ENCODE peak calls at places on chromosomes 6 and 20, in six cellular contexts. R is PC-9, C is left lung, T is RWPE1, J is Right ventricle myocardium superior, I is mesenchymal stem cell. B is an unnamed sample.

GRCh38 chr6:152484806-152485205 is 152.4 kb downstream of the SYNE1 start:
- DNase-seq in R (no peak), C (no peak), T (no peak), J (no peak), I (no peak), B (no peak)

GRCh38 chr6:116648161-116648560 is 20.4 kb downstream of the ZUP1 start:
- DNase-seq in R (no peak), C (no peak), T (no peak), J (no peak), I (peak), B (no peak)

GRCh38 chr20:3783068-3783489 is 1.8 kb upstream of the SPEF1 start:
- DNase-seq in R (no peak), C (no peak), T (no peak), J (no peak), I (no peak), B (no peak)

GRCh38 chr20:51457281-51457932 is 85.1 kb downstream of the NFATC2 start:
- DNase-seq in R (peak), C (peak), T (peak), J (peak), I (peak), B (no peak)

GRCh38 chr6:148395583-148396101 is 53.0 kb downstream of the SASH1 start:
- DNase-seq in R (no peak), C (no peak), T (no peak), J (no peak), I (no peak), B (no peak)

GRCh38 chr6:170035896-170036295 is 255.0 kb downstream of the DLL1 start:
- DNase-seq in R (no peak), C (peak), T (no peak), J (no peak), I (no peak), B (peak)

GRCh38 chr6:45082091-45082490 is 246.0 kb upstream of the RUNX2 start:
- DNase-seq in R (no peak), C (no peak), T (no peak), J (no peak), I (no peak), B (no peak)

GRCh38 chr6:45566882-45567281 is 189.1 kb upstream of the SUPT3H start:
- DNase-seq in R (no peak), C (no peak), T (no peak), J (no peak), I (peak), B (no peak)

GRCh38 chr20:19815553-19815991 is 57.5 kb downstream of the RIN2 start:
- DNase-seq in R (peak), C (no peak), T (peak), J (no peak), I (peak), B (no peak)

GRCh38 chr6:108737594-108738546 is 110.4 kb upstream of the ARMC2 start:
- DNase-seq in R (peak), C (peak), T (peak), J (peak), I (peak), B (no peak)

GRCh38 chr20:641516-641913 is 11.5 kb downstream of the SRXN1 start:
- DNase-seq in R (no peak), C (no peak), T (no peak), J (no peak), I (peak), B (no peak)

GRCh38 chr6:23522751-23523527 is 603.1 kb upstream of the NRSN1 start:
- DNase-seq in R (no peak), C (no peak), T (no peak), J (no peak), I (no peak), B (no peak)

GRCh38 chr6:168700880-168701279 is 259.9 kb downstream of the SMOC2 start:
- DNase-seq in R (no peak), C (no peak), T (no peak), J (no peak), I (no peak), B (no peak)

GRCh38 chr6:43107344-43108062 is 31.4 kb downstream of the PTK7 start:
- DNase-seq in R (no peak), C (no peak), T (no peak), J (no peak), I (no peak), B (no peak)

B was measured in Peyer's patch.